ENCODE peak calls at places on chromosomes 4 and X, in eight cellular contexts. V is ascending aorta, X is GM23248, O is IMR-90, U is tibial artery, P is Peyer's patch, R is aorta, E is vagina. D is an unnamed sample.
A peak's percentile ranks its signal among the peaks of the same experiment; 100 is the strongest.

GRCh38 chr4:113646456-113646809 is 115.1 kb downstream of the CAMK2D start:
- DNase-seq in P (peak; percentile 56), X (peak; percentile 23), O (peak; percentile 54), E (no peak), V (no peak), U (no peak), R (no peak), D (peak; percentile 74)

GRCh38 chr4:139266583-139267257 is 13.3 kb downstream of the MGARP start:
- DNase-seq in P (peak; percentile 65), O (peak; percentile 86), X (peak; percentile 81), E (no peak), U (peak; percentile 70), V (peak; percentile 53), R (peak; percentile 79), D (no peak)

GRCh38 chrX:626745-627509 is 3.7 kb upstream of the SHOX start:
- DNase-seq in O (no peak), V (no peak), P (no peak), X (no peak), E (peak; percentile 32), U (no peak), R (no peak), D (no peak)

GRCh38 chr4:40367451-40367850 is 32.3 kb downstream of the CHRNA9 start:
- DNase-seq in P (no peak), R (no peak), X (peak; percentile 4), E (no peak), O (no peak), U (no peak), V (no peak), D (no peak)

GRCh38 chr4:14415146-14415545 is 587.1 kb upstream of the CPEB2 start:
- DNase-seq in R (no peak), E (no peak), P (no peak), V (no peak), O (peak; percentile 31), U (no peak), X (peak; percentile 23), D (peak; percentile 33)

GRCh38 chr4:103996059-103996458 is 276.3 kb upstream of the TACR3 start:
- DNase-seq in E (no peak), O (no peak), P (no peak), U (no peak), X (no peak), V (no peak), R (no peak), D (peak; percentile 25)

GRCh38 chr4:73868206-73869129 is 725 bp upstream of the CXCL1 start:
- DNase-seq in P (peak; percentile 48), V (no peak), O (no peak), R (no peak), X (no peak), E (no peak), U (no peak), D (peak; percentile 24)

GRCh38 chr4:53959373-53959772 is 105.0 kb downstream of the CHIC2 start:
- DNase-seq in O (no peak), E (no peak), P (no peak), U (no peak), V (no peak), X (no peak), R (no peak), D (no peak)

GRCh38 chrX:71107762-71108360 is 1.3 kb upstream of the CXorf65 start:
- DNase-seq in P (no peak), E (no peak), O (no peak), R (no peak), X (no peak), V (no peak), U (no peak), D (no peak)

GRCh38 chr4:7285244-7286122 is 93.1 kb downstream of the SORCS2 start:
- DNase-seq in P (no peak), R (peak; percentile 72), V (no peak), E (no peak), O (no peak), U (peak; percentile 87), X (no peak), D (no peak)

GRCh38 chr4:5412296-5412695 is 296.1 kb downstream of the EVC2 start:
- DNase-seq in P (no peak), O (no peak), V (no peak), U (no peak), X (no peak), R (no peak), E (peak; percentile 56), D (no peak)

GRCh38 chrX:118975831-118976598 is 1.6 kb downstream of the LONRF3 start:
- DNase-seq in U (peak; percentile 94), P (peak; percentile 72), V (peak; percentile 71), E (no peak), R (peak; percentile 85), O (peak; percentile 3), X (peak; percentile 50), D (peak; percentile 78)

GRCh38 chrX:30577362-30577961 is at the start of gene TASL:
- DNase-seq in U (no peak), X (no peak), E (no peak), O (no peak), V (no peak), R (peak; percentile 55), P (no peak), D (no peak)

GRCh38 chr4:145886871-145887240 is 51.8 kb downstream of the ZNF827 start:
- DNase-seq in E (no peak), O (no peak), U (no peak), P (no peak), X (no peak), R (no peak), V (no peak), D (no peak)

GRCh38 chr4:179634862-179635261 is 2192.6 kb upstream of the AGA start:
- DNase-seq in X (no peak), O (no peak), R (no peak), P (no peak), V (no peak), U (no peak), E (no peak), D (no peak)

GRCh38 chr4:76388160-76388908 is 32.6 kb downstream of the CCDC158 start:
- DNase-seq in P (no peak), U (no peak), R (no peak), V (no peak), E (no peak), O (no peak), X (no peak), D (no peak)

GRCh38 chr4:119623025-119623424 is 5.6 kb downstream of the PDE5A start:
- DNase-seq in O (peak; percentile 55), V (no peak), P (no peak), E (no peak), R (no peak), U (no peak), X (peak; percentile 52), D (peak; percentile 48)

GRCh38 chrX:96455078-96455477 is 229.6 kb upstream of the DIAPH2 start:
- DNase-seq in P (no peak), X (no peak), O (no peak), E (no peak), R (no peak), U (no peak), V (no peak), D (no peak)

GRCh38 chr4:83114576-83114975 is at the start of gene PLAC8:
- DNase-seq in R (no peak), U (no peak), X (no peak), E (no peak), V (no peak), O (no peak), P (no peak), D (peak; percentile 19)

GRCh38 chr4:140755811-140756291 is 334 bp downstream of the TBC1D9 start:
- DNase-seq in P (peak; percentile 72), V (no peak), X (peak; percentile 77), O (peak; percentile 46), U (peak; percentile 72), E (no peak), R (peak; percentile 72), D (no peak)

GRCh38 chr4:153465145-153465544 is 1.0 kb upstream of the TMEM131L start:
- DNase-seq in V (no peak), X (no peak), U (no peak), R (no peak), P (no peak), E (no peak), O (no peak), D (no peak)
- H3K27ac ChIP-seq in V (peak overlapping the region; percentile 81), X (no peak overlapping the region), U (peak overlapping the region; percentile 95), R (no peak overlapping the region), P (no peak overlapping the region), E (no peak overlapping the region), O (no peak overlapping the region), D (no peak overlapping the region)

DNA sequence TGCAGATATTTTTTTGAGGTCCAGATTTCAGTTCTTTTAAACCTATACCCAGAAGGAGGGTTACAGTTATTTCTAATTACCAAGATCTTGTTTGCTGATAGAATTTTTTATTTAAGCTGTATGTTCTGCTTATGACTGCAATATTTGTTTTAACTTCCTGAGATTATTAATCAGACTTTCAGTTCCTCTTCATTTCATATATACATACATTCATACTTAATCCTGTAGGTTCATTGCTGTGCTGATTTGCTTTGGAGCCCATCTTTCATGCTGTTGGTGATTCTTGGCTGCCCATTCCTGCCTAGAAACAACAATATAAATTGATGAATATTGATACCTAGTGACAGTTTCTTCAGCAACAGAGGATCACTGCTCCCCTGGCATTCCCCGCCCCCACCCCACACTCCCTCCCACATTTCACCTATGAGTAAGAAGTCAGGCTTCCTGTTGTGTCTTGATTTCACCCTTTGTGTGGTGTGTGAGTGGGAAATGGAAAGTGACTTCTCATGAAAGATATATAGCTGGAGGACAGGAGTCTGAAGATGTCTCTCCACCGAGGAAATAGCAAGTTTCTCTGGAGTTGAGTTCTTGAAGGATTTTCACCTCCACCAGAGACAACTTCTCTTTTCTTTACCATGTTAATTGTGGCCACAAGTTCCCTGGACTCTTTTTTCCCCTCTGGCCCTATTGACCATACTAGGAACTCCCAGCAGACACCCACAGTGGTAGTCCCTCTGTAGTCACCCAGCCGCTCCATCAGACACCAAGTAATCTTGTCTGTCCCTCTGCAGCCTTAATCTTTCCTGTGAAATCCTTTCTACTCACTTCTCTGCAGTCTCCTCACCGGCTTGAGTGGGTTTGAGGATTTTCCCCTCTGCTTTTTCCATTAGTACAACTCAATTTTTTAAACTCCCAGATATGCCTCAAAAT is 118.4 kb downstream of the ASB9 start:
- DNase-seq in E (no peak), P (no peak), V (no peak), U (no peak), X (peak; percentile 2), R (no peak), O (no peak), D (peak; percentile 12)
- H3K27ac ChIP-seq in E (no peak overlapping the region), P (no peak overlapping the region), V (no peak overlapping the region), U (no peak overlapping the region), X (no peak overlapping the region), R (no peak overlapping the region), O (no peak overlapping the region), D (no peak overlapping the region)

GRCh38 chr4:30396772-30397475 is 323.2 kb upstream of the PCDH7 start:
- DNase-seq in V (no peak), P (no peak), U (no peak), O (peak; percentile 6), E (no peak), X (no peak), R (no peak), D (peak; percentile 41)
- H3K27ac ChIP-seq in V (no peak overlapping the region), P (no peak overlapping the region), U (no peak overlapping the region), O (no peak overlapping the region), E (no peak overlapping the region), X (no peak overlapping the region), R (no peak overlapping the region), D (no peak overlapping the region)

DNA sequence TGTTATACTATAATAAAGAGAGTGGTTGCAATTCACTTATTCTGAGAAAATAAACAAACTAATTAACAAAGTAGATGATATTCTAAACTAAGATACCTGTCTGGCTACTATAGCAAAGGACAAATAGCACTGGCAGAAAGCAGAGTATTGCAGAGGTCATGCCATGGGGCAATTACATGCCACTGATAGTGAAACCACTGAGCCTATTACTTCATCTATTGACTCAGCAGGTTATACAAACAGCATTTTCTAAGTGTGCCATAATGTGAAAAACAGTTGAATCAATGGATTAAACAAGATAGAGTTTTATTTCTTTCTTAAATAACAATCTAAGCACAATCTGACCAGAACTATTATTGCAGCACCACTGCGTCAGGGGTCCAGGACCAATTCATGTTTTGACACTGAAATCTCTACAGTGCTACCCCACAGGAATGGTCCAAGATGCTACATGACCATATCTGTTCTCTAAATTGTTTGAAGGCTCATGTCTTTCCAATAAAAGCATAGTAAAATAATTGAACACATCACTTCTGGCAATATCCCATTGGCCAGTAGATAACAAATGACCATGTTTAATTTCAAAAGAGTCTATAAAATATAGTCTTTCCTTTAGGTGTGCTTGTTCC is 389.5 kb upstream of the GRID2 start:
- DNase-seq in X (no peak), E (no peak), O (no peak), U (no peak), P (no peak), V (no peak), R (no peak), D (peak; percentile 29)
- H3K27ac ChIP-seq in X (no peak overlapping the region), E (no peak overlapping the region), O (no peak overlapping the region), U (no peak overlapping the region), P (no peak overlapping the region), V (no peak overlapping the region), R (no peak overlapping the region), D (no peak overlapping the region)

D was measured in PC-3.